ENCODE peak calls at places on chromosomes 2 and 18, in ten cellular contexts. X is WERI-Rb-1; D is astrocyte; T is right lobe of liver; C is fibroblast of lung; I is kidney; E is colonic mucosa; L is SJSA1; Q is neural progenitor cell; O is CD4-positive, alpha-beta memory T cell. W is an unnamed sample.
A peak's percentile ranks its signal among the peaks of the same experiment; 100 is the strongest.

GRCh38 chr2:172105715-172106124 is 3.0 kb upstream of the DLX2 start:
- DNase-seq in I (no peak), E (no peak), X (no peak), T (no peak), D (no peak), Q (peak; percentile 33), O (no peak), L (peak; percentile 33), C (no peak), W (no peak)

GRCh38 chr2:54968561-54969218 is 81.6 kb downstream of the RTN4 start:
- DNase-seq in E (no peak), O (no peak), X (no peak), T (no peak), L (no peak), I (no peak), Q (no peak), C (no peak), D (no peak), W (no peak)

GRCh38 chr2:242063364-242064249 is 194.1 kb downstream of the RTP5 start:
- DNase-seq in X (no peak), I (no peak), T (no peak), O (no peak), L (peak; percentile 89), D (no peak), C (no peak), Q (no peak), E (no peak), W (no peak)

GRCh38 chr2:208406474-208407451 is at the start of gene PTH2R:
- DNase-seq in O (no peak), E (no peak), X (peak; percentile 30), L (no peak), D (peak; percentile 2), T (no peak), C (peak; percentile 5), Q (peak; percentile 67), I (peak; percentile 73), W (no peak)

GRCh38 chr2:181917378-181917735 is 25.8 kb downstream of the ITPRID2 start:
- DNase-seq in L (no peak), Q (no peak), T (no peak), D (no peak), C (no peak), X (no peak), I (no peak), O (no peak), E (no peak), W (no peak)

GRCh38 chr2:254231-254630 is 9.6 kb downstream of the SH3YL1 start:
- DNase-seq in O (no peak), Q (no peak), I (no peak), E (no peak), C (no peak), T (no peak), X (no peak), D (no peak), L (no peak), W (no peak)

GRCh38 chr2:112733449-112733848 is 12.6 kb downstream of the NT5DC4 start:
- DNase-seq in O (no peak), E (no peak), X (no peak), Q (no peak), C (no peak), D (no peak), L (no peak), I (no peak), T (no peak), W (no peak)

GRCh38 chr2:81093031-81093430 is 788.5 kb upstream of the LRRTM1 start:
- DNase-seq in E (no peak), C (no peak), O (no peak), X (no peak), L (no peak), D (no peak), T (no peak), I (no peak), Q (no peak), W (no peak)

GRCh38 chr2:230865324-230865765 is 603 bp downstream of the ITM2C start:
- DNase-seq in C (no peak), X (no peak), D (no peak), Q (peak; percentile 57), L (peak; percentile 43), I (no peak), E (peak; percentile 69), T (no peak), O (no peak), W (no peak)

GRCh38 chr2:172442072-172442895 is 14.9 kb downstream of the ITGA6 start:
- DNase-seq in C (peak; percentile 93), E (peak; percentile 88), D (peak; percentile 96), X (no peak), Q (peak; percentile 36), I (peak; percentile 87), T (peak; percentile 53), L (peak; percentile 94), O (no peak), W (no peak)

GRCh38 chr2:188181035-188181434 is 110.6 kb upstream of the GULP1 start:
- DNase-seq in D (no peak), X (no peak), I (no peak), T (no peak), C (peak; percentile 10), E (no peak), O (no peak), Q (no peak), L (no peak), W (no peak)

DNA sequence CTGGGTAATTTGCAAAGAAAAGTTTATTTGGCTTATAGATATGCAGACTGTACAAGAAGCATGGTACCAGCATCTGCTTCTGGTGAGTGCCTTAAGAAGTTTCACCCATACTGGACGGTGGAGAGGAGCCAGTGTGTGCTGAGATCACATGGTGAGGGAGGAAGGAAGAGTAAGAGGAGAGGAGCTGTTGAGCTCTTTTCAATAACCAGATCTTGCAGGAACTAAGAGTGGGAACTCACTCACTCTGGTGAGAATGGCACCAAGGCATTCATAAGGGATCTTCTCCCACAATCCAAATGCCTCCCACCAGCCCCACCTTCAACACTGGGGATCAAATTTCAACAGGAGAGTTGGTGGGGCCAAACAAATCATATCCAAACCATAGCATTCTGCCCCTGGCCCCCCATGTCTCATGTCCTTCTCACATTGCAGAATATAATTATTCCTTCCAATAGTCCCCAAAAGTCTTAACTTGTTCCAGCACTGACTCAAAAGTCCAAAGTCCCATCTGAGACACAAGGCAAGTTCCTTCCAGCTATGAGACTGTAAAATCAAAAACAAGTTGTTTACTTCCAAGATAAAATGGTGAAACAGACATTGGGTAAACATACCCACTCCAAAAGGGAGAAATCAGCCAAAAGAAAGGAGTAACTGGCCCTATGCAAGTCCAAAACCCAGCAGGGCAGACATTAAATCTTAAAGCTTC is 11.7 kb upstream of the TMEM37 start:
- DNase-seq in X (no peak), D (no peak), O (no peak), T (no peak), E (no peak), Q (no peak), C (no peak), L (no peak), I (no peak), W (no peak)
- H3K9me3 ChIP-seq in X (no peaks in the 10 kb centered on the region), D (peaks cover 5% of the 10 kb centered on the region), O (no peaks in the 10 kb centered on the region), T (no peaks in the 10 kb centered on the region), E (no peaks in the 10 kb centered on the region), Q (no peaks in the 10 kb centered on the region), C (no peaks in the 10 kb centered on the region), L (no peaks in the 10 kb centered on the region), I (no peaks in the 10 kb centered on the region), W (no peaks in the 10 kb centered on the region)

GRCh38 chr2:217821536-217822147 is 181.2 kb downstream of the TNS1 start:
- DNase-seq in L (no peak), D (no peak), E (no peak), T (no peak), C (no peak), Q (no peak), X (no peak), I (peak; percentile 54), O (no peak), W (no peak)

GRCh38 chr2:217820904-217821303 is 181.9 kb downstream of the TNS1 start:
- DNase-seq in L (no peak), I (no peak), Q (no peak), E (no peak), X (no peak), D (no peak), O (no peak), T (no peak), C (no peak), W (no peak)

GRCh38 chr2:217823626-217824025 is 179.2 kb downstream of the TNS1 start:
- DNase-seq in X (no peak), D (no peak), C (no peak), Q (no peak), L (no peak), I (no peak), E (no peak), T (no peak), O (no peak), W (no peak)

GRCh38 chr2:217824223-217824622 is 178.6 kb downstream of the TNS1 start:
- DNase-seq in C (no peak), X (no peak), L (no peak), D (no peak), T (no peak), O (no peak), E (no peak), Q (no peak), I (peak; percentile 43), W (no peak)

DNA sequence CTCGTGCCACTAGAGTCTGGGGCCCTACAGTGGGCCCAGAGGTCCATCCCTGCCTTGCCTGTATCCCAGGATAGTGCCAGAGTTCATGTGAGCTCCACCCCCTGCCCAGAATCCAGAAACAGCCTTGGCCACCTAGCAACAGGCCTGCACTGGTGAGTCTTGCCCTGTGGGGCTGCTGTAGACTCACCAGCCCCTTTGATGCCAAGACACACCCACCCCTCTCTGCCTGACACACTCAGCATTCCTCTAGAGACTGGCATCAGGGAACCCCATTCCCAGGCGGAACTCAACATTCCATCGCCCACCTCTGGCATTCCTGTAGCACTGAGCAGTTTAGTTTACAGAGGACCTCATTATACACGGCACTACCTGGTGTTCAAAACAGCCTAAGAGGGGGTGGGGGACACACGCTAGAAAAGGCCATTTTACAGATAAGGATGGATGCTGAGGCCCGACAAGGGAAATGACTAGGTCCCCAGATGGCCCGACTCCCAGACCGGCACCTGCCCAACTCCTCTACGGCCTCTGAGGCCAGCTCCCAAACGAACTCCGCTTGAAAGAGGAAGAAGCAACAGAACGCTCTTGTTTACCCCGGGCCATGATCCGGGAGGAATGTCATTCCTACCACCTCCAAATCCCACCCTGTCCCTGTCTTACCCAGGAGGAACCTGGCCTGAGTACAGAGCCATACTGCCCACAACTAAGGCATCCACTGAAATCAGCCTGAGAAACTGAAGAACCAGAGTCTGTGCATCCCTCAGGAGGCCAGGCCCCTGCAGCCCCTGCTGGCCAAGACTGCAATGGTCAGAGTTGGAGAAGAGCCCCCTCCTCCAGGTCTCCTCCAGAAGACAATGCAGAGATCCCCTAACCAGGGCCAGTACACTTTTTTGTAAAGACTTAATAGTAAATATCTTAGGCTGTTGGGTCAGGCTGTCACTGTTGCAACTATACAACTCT is 180.2 kb downstream of the TNS1 start:
- DNase-seq in L (no peak), E (no peak), D (peak; percentile 57), X (no peak), C (no peak), O (no peak), T (no peak), Q (peak; percentile 31), I (no peak), W (no peak)
- H3K27ac ChIP-seq in L (no peak overlapping the region), E (no peak overlapping the region), D (peak overlapping the region; percentile 27), X (no peak overlapping the region), C (no peak overlapping the region), O (no peak overlapping the region), T (no peak overlapping the region), Q (no peak overlapping the region), I (peak overlapping the region; percentile 13), W (no peak overlapping the region)

GRCh38 chr18:62335494-62335893 is 10.4 kb downstream of the TNFRSF11A start:
- DNase-seq in O (no peak), Q (no peak), L (no peak), E (no peak), D (no peak), X (no peak), T (no peak), C (no peak), I (no peak), W (no peak)
- H3K9me3 ChIP-seq in O (no peaks in the 10 kb centered on the region), Q (no peaks in the 10 kb centered on the region), L (no peaks in the 10 kb centered on the region), E (no peaks in the 10 kb centered on the region), D (no peaks in the 10 kb centered on the region), X (no peaks in the 10 kb centered on the region), T (no peaks in the 10 kb centered on the region), C (no peaks in the 10 kb centered on the region), I (no peaks in the 10 kb centered on the region), W (no peaks in the 10 kb centered on the region)

GRCh38 chr18:63043516-63043915 is 276.1 kb downstream of the BCL2 start:
- DNase-seq in L (no peak), X (no peak), Q (no peak), T (no peak), E (no peak), C (peak; percentile 36), O (no peak), I (no peak), D (no peak), W (no peak)
- H3K27ac ChIP-seq in L (no peak overlapping the region), X (no peak overlapping the region), Q (no peak overlapping the region), T (no peak overlapping the region), E (no peak overlapping the region), C (no peak overlapping the region), O (no peak overlapping the region), I (no peak overlapping the region), D (no peak overlapping the region), W (no peak overlapping the region)

W was measured in CD4-positive, CD25-positive, alpha-beta regulatory T cell.